ENCODE peak calls at places on chromosomes 3 and 15, in eight cellular contexts. X is skeletal muscle cell; Q is GM20000; D is NAMALWA; E is KBM-7; K is AG04449; N is activated CD4-positive, alpha-beta T cell treated with anti-CD3 and anti-CD28 coated beads, Interleukin-2, amount 50 U/mL, for 24 hours; U is NCI-H1105 treated with DMSO at 0.1 percent for 48 hours. Z is an unnamed sample.

GRCh38 chr3:114741066-114741465 is 406.0 kb downstream of the ZBTB20 start:
- DNase-seq in X (no peak), Q (no peak), D (no peak), E (no peak), K (no peak), N (no peak), U (no peak), Z (no peak)

GRCh38 chr3:141291610-141292345 is 60.2 kb downstream of the PXYLP1 start:
- DNase-seq in X (no peak), Q (no peak), D (no peak), E (no peak), K (no peak), N (no peak), U (no peak), Z (no peak)

GRCh38 chr3:61928020-61928419 is 366.6 kb downstream of the PTPRG start:
- DNase-seq in X (peak; percentile 25), Q (no peak), D (no peak), E (no peak), K (no peak), N (no peak), U (no peak), Z (no peak)

GRCh38 chr3:124097362-124098120 is 105.6 kb upstream of the ROPN1 start:
- DNase-seq in X (no peak), Q (no peak), D (no peak), E (no peak), K (no peak), N (no peak), U (peak; percentile 57), Z (no peak)

GRCh38 chr3:50248387-50248786 is 12.4 kb downstream of the GNAI2 start:
- DNase-seq in X (no peak), Q (no peak), D (no peak), E (no peak), K (no peak), N (no peak), U (no peak), Z (no peak)

GRCh38 chr3:52833202-52833601 is 1.6 kb downstream of the MUSTN1 start:
- DNase-seq in X (no peak), Q (no peak), D (no peak), E (no peak), K (no peak), N (no peak), U (no peak), Z (no peak)

GRCh38 chr3:156681003-156681402 is 6.6 kb downstream of the TIPARP start:
- DNase-seq in X (peak; percentile 64), Q (peak; percentile 36), D (peak; percentile 84), E (peak; percentile 76), K (peak; percentile 58), N (no peak), U (peak; percentile 98), Z (peak; percentile 97)

GRCh38 chr15:75029378-75030022 is 6.1 kb downstream of the PPCDC start:
- DNase-seq in X (no peak), Q (peak; percentile 71), D (peak; percentile 87), E (peak; percentile 100), K (peak; percentile 31), N (peak; percentile 84), U (peak; percentile 35), Z (peak; percentile 91)

GRCh38 chr3:150255416-150255815 is 152.7 kb upstream of the TSC22D2 start:
- DNase-seq in X (no peak), Q (no peak), D (no peak), E (no peak), K (no peak), N (no peak), U (peak; percentile 86), Z (no peak)

GRCh38 chr3:40975711-40976121 is 223.6 kb upstream of the CTNNB1 start:
- DNase-seq in X (no peak), Q (no peak), D (no peak), E (no peak), K (no peak), N (no peak), U (no peak), Z (no peak)

GRCh38 chr15:77525907-77526581 is 105.4 kb downstream of the HMG20A start:
- DNase-seq in X (no peak), Q (no peak), D (no peak), E (no peak), K (no peak), N (no peak), U (no peak), Z (no peak)

GRCh38 chr3:70065666-70066253 is 66.2 kb downstream of the SAMMSON start:
- DNase-seq in X (no peak), Q (no peak), D (peak; percentile 12), E (no peak), K (no peak), N (no peak), U (peak; percentile 4), Z (peak; percentile 40)

GRCh38 chr15:76426941-76427340 is 90.4 kb downstream of the ISL2 start:
- DNase-seq in X (no peak), Q (no peak), D (no peak), E (no peak), K (no peak), N (no peak), U (no peak), Z (no peak)

GRCh38 chr3:112009670-112010069 is 10.9 kb downstream of the TAGLN3 start:
- DNase-seq in X (no peak), Q (no peak), D (no peak), E (no peak), K (no peak), N (no peak), U (no peak), Z (no peak)

GRCh38 chr3:105366302-105367062 is at the start of gene ALCAM:
- DNase-seq in X (peak; percentile 98), Q (peak; percentile 79), D (peak; percentile 90), E (peak; percentile 95), K (peak; percentile 95), N (peak; percentile 72), U (peak; percentile 95), Z (peak; percentile 99)

GRCh38 chr15:92805080-92805708 is 94.9 kb upstream of the CHD2 start:
- DNase-seq in X (no peak), Q (no peak), D (no peak), E (no peak), K (no peak), N (no peak), U (no peak), Z (no peak)

GRCh38 chr3:61521229-61521628 is 40.1 kb upstream of the PTPRG start:
- DNase-seq in X (no peak), Q (peak; percentile 68), D (peak; percentile 55), E (no peak), K (no peak), N (peak; percentile 36), U (no peak), Z (peak; percentile 17)

GRCh38 chr3:191139771-191140170 is 59.3 kb upstream of the OSTN start:
- DNase-seq in X (no peak), Q (no peak), D (no peak), E (no peak), K (no peak), N (no peak), U (no peak), Z (no peak)

GRCh38 chr15:56242576-56243116 is 1.0 kb downstream of the RFX7 start:
- DNase-seq in X (no peak), Q (peak; percentile 17), D (peak; percentile 62), E (peak; percentile 52), K (no peak), N (no peak), U (no peak), Z (no peak)

GRCh38 chr3:117927831-117928230 is 1106.8 kb downstream of the IGSF11 start:
- DNase-seq in X (no peak), Q (no peak), D (no peak), E (no peak), K (no peak), N (no peak), U (no peak), Z (no peak)

GRCh38 chr15:28984421-28985375 is 98.9 kb downstream of the APBA2 start:
- DNase-seq in X (no peak), Q (no peak), D (no peak), E (no peak), K (no peak), N (no peak), U (no peak), Z (peak; percentile 65)

GRCh38 chr15:43268111-43269105 is 1.7 kb upstream of the TGM5 start:
- DNase-seq in X (no peak), Q (peak; percentile 52), D (no peak), E (peak; percentile 69), K (no peak), N (no peak), U (no peak), Z (peak; percentile 42)

GRCh38 chr3:1007890-1008289 is 84.9 kb upstream of the CNTN6 start:
- DNase-seq in X (peak; percentile 52), Q (no peak), D (no peak), E (no peak), K (no peak), N (no peak), U (no peak), Z (peak; percentile 63)

GRCh38 chr15:22808240-22808639 is 21.8 kb downstream of the NIPA1 start:
- DNase-seq in X (no peak), Q (no peak), D (no peak), E (no peak), K (no peak), N (no peak), U (no peak), Z (no peak)

GRCh38 chr15:25605171-25605570 is 166.3 kb upstream of the UBE3A start:
- DNase-seq in X (no peak), Q (no peak), D (no peak), E (no peak), K (no peak), N (no peak), U (no peak), Z (no peak)